ENCODE peak calls at places on chromosomes 2 and 18, in six cellular contexts. D is BE2C; R is Panc1; X is psoas muscle; M is CD8-positive, alpha-beta T cell; T is bronchial epithelial cell. U is an unnamed sample.

GRCh38 chr2:33015421-33016142 is 68.8 kb downstream of the LTBP1 start:
- DNase-seq in R (no peak), T (peak; percentile 78), M (no peak), D (no peak), X (no peak), U (no peak)

GRCh38 chr2:36459725-36460137 is 104.2 kb downstream of the CRIM1 start:
- DNase-seq in M (no peak), T (peak; percentile 53), R (no peak), D (no peak), X (no peak), U (no peak)

GRCh38 chr2:98477036-98477435 is 32.4 kb downstream of the INPP4A start:
- DNase-seq in X (no peak), T (no peak), D (no peak), R (no peak), M (no peak), U (no peak)

GRCh38 chr2:62597323-62597722 is 91.3 kb upstream of the TMEM17 start:
- DNase-seq in M (no peak), X (no peak), T (no peak), D (no peak), R (no peak), U (no peak)

GRCh38 chr2:64157792-64158191 is 13.6 kb upstream of the PELI1 start:
- DNase-seq in R (no peak), D (no peak), T (peak; percentile 79), X (no peak), M (no peak), U (no peak)

GRCh38 chr2:201621293-201621999 is 21.9 kb downstream of the TMEM237 start:
- DNase-seq in T (no peak), X (no peak), D (no peak), R (no peak), M (no peak), U (no peak)

GRCh38 chr2:183079335-183079775 is 808 bp downstream of the DUSP19 start:
- DNase-seq in R (no peak), D (no peak), M (no peak), X (no peak), T (peak; percentile 12), U (no peak)

GRCh38 chr18:73283032-73283431 is 415.2 kb upstream of the NETO1 start:
- DNase-seq in R (no peak), D (no peak), T (peak; percentile 64), M (no peak), X (no peak), U (no peak)

GRCh38 chr2:241111443-241111810 is 9.3 kb upstream of the MTERF4 start:
- DNase-seq in D (no peak), R (no peak), T (no peak), X (no peak), M (no peak), U (peak; percentile 57)

GRCh38 chr18:23703057-23703986 is 14.1 kb downstream of the LAMA3 start:
- DNase-seq in X (no peak), M (no peak), R (peak; percentile 50), T (peak; percentile 76), D (peak; percentile 13), U (no peak)

GRCh38 chr2:191612496-191612895 is 65.4 kb upstream of the NABP1 start:
- DNase-seq in X (no peak), D (no peak), M (no peak), R (no peak), T (peak; percentile 97), U (no peak)

GRCh38 chr2:17479875-17480274 is 38.4 kb downstream of the RAD51AP2 start:
- DNase-seq in T (peak; percentile 80), R (no peak), D (no peak), X (no peak), M (no peak), U (no peak)

DNA sequence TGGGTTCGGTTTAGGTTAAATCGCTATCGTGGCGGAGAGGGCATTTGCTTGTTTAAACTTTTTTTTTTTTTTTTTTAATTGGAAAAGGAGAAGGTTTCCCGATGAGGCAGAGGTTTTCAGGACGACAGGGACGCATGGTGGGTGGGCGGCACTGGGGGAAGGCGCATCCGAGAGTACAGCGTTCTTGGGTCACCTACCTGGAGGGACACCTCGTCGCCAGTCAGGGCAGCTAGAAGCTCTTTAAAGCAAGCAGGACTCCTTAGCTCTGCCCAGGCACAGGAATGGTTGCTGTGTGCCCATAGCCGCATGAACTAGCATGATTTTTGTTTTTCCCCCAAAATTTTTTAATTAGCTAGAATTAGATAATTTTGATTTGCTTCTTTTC is 444 bp downstream of the LDLRAD4 start:
- DNase-seq in X (no peak), R (no peak), D (no peak), T (no peak), M (no peak), U (no peak)
- H3K4me3 ChIP-seq in X (peak overlapping the region; percentile 92), R (peak overlapping the region; percentile 39), D (peak overlapping the region; percentile 56), T (no peak overlapping the region), M (peak overlapping the region; percentile 72), U (no peak overlapping the region)

DNA sequence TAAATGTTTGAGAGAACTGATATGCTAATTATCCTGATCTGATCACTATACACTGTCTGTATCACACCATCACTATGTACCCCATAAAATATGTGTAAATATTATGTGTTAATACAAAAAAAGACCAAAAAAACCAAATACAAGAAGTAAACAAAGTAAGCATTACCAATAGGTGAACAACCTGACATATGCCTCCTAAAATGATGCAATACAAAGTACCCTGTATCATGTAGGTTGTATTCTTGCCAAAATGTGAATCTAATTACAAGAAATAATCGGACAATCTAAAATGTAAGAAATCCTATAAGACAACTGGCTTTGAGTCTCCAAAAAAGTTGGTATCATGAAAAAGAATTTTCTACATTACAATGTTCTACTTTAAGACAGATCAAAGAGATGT is 7.8 kb downstream of the POLR1A start:
- DNase-seq in M (no peak), X (no peak), D (no peak), T (no peak), R (no peak), U (no peak)
- H3K36me3 ChIP-seq in M (peaks cover 42% of the 10 kb centered on the region), X (peaks cover 83% of the 10 kb centered on the region), D (peaks cover 18% of the 10 kb centered on the region), T (peaks cover 11% of the 10 kb centered on the region), R (peaks cover 22% of the 10 kb centered on the region), U (peaks cover 9% of the 10 kb centered on the region)

GRCh38 chr2:196241175-196241574 is 69.8 kb upstream of the STK17B start:
- DNase-seq in D (no peak), M (no peak), R (no peak), X (no peak), T (no peak), U (peak; percentile 35)
- H3K4me3 ChIP-seq in D (no peak overlapping the region), M (no peak overlapping the region), R (no peak overlapping the region), X (no peak overlapping the region), T (no peak overlapping the region), U (no peak overlapping the region)

GRCh38 chr2:135132314-135132713 is 80.2 kb downstream of the RAB3GAP1 start:
- DNase-seq in D (no peak), R (no peak), X (no peak), M (no peak), T (no peak), U (no peak)
- H3K36me3 ChIP-seq in D (no peaks in the 10 kb centered on the region), R (peaks cover 41% of the 10 kb centered on the region), X (peaks cover 94% of the 10 kb centered on the region), M (peaks cover 18% of the 10 kb centered on the region), T (peaks cover 17% of the 10 kb centered on the region), U (peaks cover 9% of the 10 kb centered on the region)

GRCh38 chr2:231642631-231643493 is 50.2 kb downstream of the TEX44 start:
- DNase-seq in D (no peak), T (peak; percentile 99), X (peak; percentile 95), M (peak; percentile 21), R (peak; percentile 88), U (peak; percentile 62)
- H3K4me3 ChIP-seq in D (no peak overlapping the region), T (no peak overlapping the region), X (peak overlapping the region; percentile 46), M (no peak overlapping the region), R (peak overlapping the region; percentile 24), U (peak overlapping the region; percentile 52)

GRCh38 chr2:131126436-131126835 is 21.3 kb downstream of the PLEKHB2 start:
- DNase-seq in M (no peak), X (no peak), T (no peak), R (no peak), D (no peak), U (no peak)
- H3K36me3 ChIP-seq in M (peaks cover 36% of the 10 kb centered on the region), X (peaks cover 67% of the 10 kb centered on the region), T (peaks cover 18% of the 10 kb centered on the region), R (peaks cover 14% of the 10 kb centered on the region), D (no peaks in the 10 kb centered on the region), U (peaks cover 21% of the 10 kb centered on the region)

DNA sequence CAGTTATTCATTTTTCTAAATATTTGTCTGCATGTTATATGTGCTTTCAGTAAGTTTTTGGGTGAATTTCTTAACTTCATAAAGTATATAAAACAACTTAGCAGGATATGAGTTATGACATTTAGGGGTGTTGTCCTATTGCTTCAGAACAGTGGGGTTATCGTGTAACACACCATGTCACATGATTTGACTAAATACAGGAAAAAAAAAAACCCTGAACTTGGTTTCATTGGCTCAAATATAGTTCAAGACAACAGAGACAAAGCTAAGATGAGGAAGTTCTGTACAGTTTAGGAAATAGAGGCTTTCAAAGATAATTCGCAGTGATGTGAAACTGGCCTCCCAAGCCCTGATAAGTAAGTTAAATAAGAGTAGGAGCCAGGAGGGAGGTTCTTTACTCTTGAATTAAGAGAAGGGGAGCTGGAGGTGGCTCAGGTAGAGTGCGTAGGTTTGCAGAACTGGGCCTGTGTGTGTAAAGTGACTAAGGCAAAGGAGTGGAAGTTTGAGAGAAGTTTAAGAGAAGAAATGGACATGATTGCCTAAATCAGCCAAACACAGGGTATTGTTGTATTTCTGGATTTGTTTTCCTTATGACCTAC is 53.9 kb downstream of the LIMS1 start:
- DNase-seq in X (no peak), T (peak; percentile 72), D (no peak), M (no peak), R (no peak), U (no peak)
- H3K4me3 ChIP-seq in X (peak overlapping the region; percentile 23), T (no peak overlapping the region), D (no peak overlapping the region), M (no peak overlapping the region), R (no peak overlapping the region), U (no peak overlapping the region)

GRCh38 chr2:96361751-96362150 is 26.2 kb downstream of the NCAPH start:
- DNase-seq in M (no peak), D (no peak), R (no peak), X (no peak), T (no peak), U (no peak)
- H3K36me3 ChIP-seq in M (no peaks in the 10 kb centered on the region), D (peaks cover 38% of the 10 kb centered on the region), R (peaks cover 13% of the 10 kb centered on the region), X (no peaks in the 10 kb centered on the region), T (peaks cover 6% of the 10 kb centered on the region), U (peaks cover 23% of the 10 kb centered on the region)

DNA sequence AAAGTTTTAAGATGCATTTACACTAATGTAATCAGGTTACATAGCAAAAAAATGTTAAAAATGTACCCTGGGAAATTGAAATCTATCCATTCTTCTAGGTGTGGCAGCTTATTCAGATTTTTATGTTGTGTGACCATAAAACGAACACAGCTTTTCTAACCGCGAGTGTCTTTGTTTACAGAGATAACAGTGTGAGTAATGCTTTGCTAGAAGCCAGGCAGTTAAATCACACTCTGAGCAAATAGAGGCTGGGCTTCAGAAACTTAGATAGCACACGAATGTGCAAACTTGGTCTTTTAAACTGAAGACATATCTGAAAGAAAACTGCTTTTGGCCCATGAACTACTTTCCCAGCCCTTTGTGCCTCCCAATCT is 116.1 kb downstream of the SPTBN1 start:
- DNase-seq in M (no peak), D (no peak), R (no peak), T (peak; percentile 99), X (no peak), U (no peak)
- H3K4me3 ChIP-seq in M (peak overlapping the region; percentile 47), D (no peak overlapping the region), R (no peak overlapping the region), T (no peak overlapping the region), X (no peak overlapping the region), U (no peak overlapping the region)

DNA sequence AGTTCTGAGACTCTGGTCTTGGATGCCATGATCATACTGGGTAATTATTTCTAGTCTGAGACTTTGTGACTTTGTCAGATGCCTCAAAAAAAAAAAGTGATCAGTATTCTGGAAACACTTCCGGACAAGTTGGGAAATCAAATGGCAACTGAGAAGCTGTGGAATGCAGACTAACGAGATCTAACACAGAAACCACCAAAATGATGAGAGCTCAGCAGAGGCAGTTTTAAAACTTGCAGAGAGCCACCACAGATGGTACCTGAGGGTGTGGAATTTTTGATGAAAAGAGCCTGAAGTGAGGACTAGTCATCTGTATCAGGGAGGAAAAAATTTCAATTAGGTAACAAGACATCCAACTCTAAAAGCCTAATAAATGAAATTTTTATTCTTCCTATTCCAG is 5.5 kb upstream of the GPR75 start:
- DNase-seq in R (no peak), T (peak; percentile 71), D (no peak), X (no peak), M (no peak), U (no peak)
- H3K36me3 ChIP-seq in R (peaks cover 17% of the 10 kb centered on the region), T (peaks cover 5% of the 10 kb centered on the region), D (peaks cover 5% of the 10 kb centered on the region), X (peaks cover 69% of the 10 kb centered on the region), M (peaks cover 17% of the 10 kb centered on the region), U (peaks cover 3% of the 10 kb centered on the region)

U was measured in GM06990.